ENCODE peak calls at places on chromosomes 7 and 10, in eight cellular contexts. V is choroid plexus epithelial cell, Z is gastrocnemius medialis, I is NCI-H345, H is GOT3, T is iPS-NIHi11, R is fibroblast of mammary gland, D is mucosa of descending colon. X is an unnamed sample.

GRCh38 chr10:65660006-65660405 is 1265.8 kb upstream of the LRRTM3 start:
- DNase-seq in V (no peak), Z (no peak), I (no peak), H (no peak), T (no peak), R (no peak), D (no peak), X (no peak)

GRCh38 chr7:14196555-14196954 is 207.1 kb upstream of the ETV1 start:
- DNase-seq in V (peak; percentile 28), Z (no peak), I (no peak), H (no peak), T (no peak), R (peak; percentile 63), D (no peak), X (no peak)

GRCh38 chr7:2646680-2647571 is 15.1 kb downstream of the TTYH3 start:
- DNase-seq in V (no peak), Z (no peak), I (peak; percentile 67), H (no peak), T (peak; percentile 93), R (no peak), D (no peak), X (peak; percentile 68)

GRCh38 chr10:5811387-5811821 is 1.8 kb downstream of the GDI2 start:
- DNase-seq in V (peak; percentile 70), Z (no peak), I (no peak), H (no peak), T (no peak), R (peak; percentile 65), D (no peak), X (no peak)

GRCh38 chr7:37349979-37350590 is 98.6 kb downstream of the ELMO1 start:
- DNase-seq in V (no peak), Z (no peak), I (no peak), H (no peak), T (no peak), R (no peak), D (no peak), X (no peak)

GRCh38 chr10:27448926-27449325 is 55.2 kb upstream of the RAB18 start:
- DNase-seq in V (peak; percentile 28), Z (no peak), I (no peak), H (no peak), T (no peak), R (peak; percentile 68), D (no peak), X (no peak)

GRCh38 chr7:128938524-128939074 is 872 bp downstream of the IRF5 start:
- DNase-seq in V (no peak), Z (no peak), I (peak; percentile 22), H (no peak), T (no peak), R (no peak), D (peak; percentile 28), X (no peak)

GRCh38 chr7:7932553-7932952 is 36.0 kb upstream of the GLCCI1 start:
- DNase-seq in V (no peak), Z (no peak), I (no peak), H (no peak), T (no peak), R (peak; percentile 14), D (no peak), X (no peak)

GRCh38 chr7:134553976-134554375 is 5.1 kb downstream of the AKR1B15 start:
- DNase-seq in V (peak; percentile 45), Z (no peak), I (peak; percentile 0), H (no peak), T (peak; percentile 52), R (peak; percentile 17), D (no peak), X (no peak)

GRCh38 chr7:6533893-6534804 is 17.1 kb downstream of the GRID2IP start:
- DNase-seq in V (no peak), Z (no peak), I (no peak), H (no peak), T (no peak), R (no peak), D (peak; percentile 19), X (no peak)

GRCh38 chr10:132105302-132105995 is 39.7 kb downstream of the JAKMIP3 start:
- DNase-seq in V (no peak), Z (no peak), I (no peak), H (no peak), T (no peak), R (no peak), D (no peak), X (no peak)

GRCh38 chr10:71237843-71238623 is 25.7 kb downstream of the UNC5B start:
- DNase-seq in V (no peak), Z (no peak), I (no peak), H (no peak), T (no peak), R (no peak), D (no peak), X (no peak)

GRCh38 chr10:96743988-96744585 is 23.8 kb upstream of the PIK3AP1 start:
- DNase-seq in V (peak; percentile 65), Z (no peak), I (no peak), H (no peak), T (no peak), R (peak; percentile 15), D (peak; percentile 43), X (no peak)

GRCh38 chr7:47647213-47647985 is 65.5 kb upstream of the TNS3 start:
- DNase-seq in V (no peak), Z (no peak), I (peak; percentile 40), H (no peak), T (no peak), R (no peak), D (no peak), X (no peak)

GRCh38 chr7:42574693-42575084 is 337.2 kb downstream of the C7orf25 start:
- DNase-seq in V (peak; percentile 7), Z (no peak), I (no peak), H (no peak), T (peak; percentile 27), R (peak; percentile 20), D (no peak), X (no peak)

GRCh38 chr7:24979470-24979862 is 512 bp downstream of the OSBPL3 start:
- DNase-seq in V (peak; percentile 72), Z (peak; percentile 36), I (peak; percentile 52), H (no peak), T (peak; percentile 66), R (peak; percentile 63), D (peak; percentile 74), X (peak; percentile 83)

GRCh38 chr10:48505394-48506112 is 99.3 kb downstream of the ARHGAP22 start:
- DNase-seq in V (no peak), Z (no peak), I (no peak), H (no peak), T (peak; percentile 60), R (no peak), D (no peak), X (no peak)

GRCh38 chr7:157523766-157524421 is 187.1 kb downstream of the DNAJB6 start:
- DNase-seq in V (no peak), Z (no peak), I (no peak), H (no peak), T (no peak), R (no peak), D (no peak), X (no peak)